ENCODE peak calls at places on chromosomes 7 and 10, in five cellular contexts. C is uterus, F is HFF-Myc, A is GM12878, U is upper lobe of right lung. T is an unnamed sample.

GRCh38 chr10:122237326-122237725 is 33.8 kb upstream of the BTBD16 start:
- DNase-seq in C (no peak), F (no peak), A (no peak), U (peak; percentile 13), T (no peak)

GRCh38 chr7:18693401-18693800 is 197.9 kb downstream of the HDAC9 start:
- DNase-seq in C (peak; percentile 16), F (peak; percentile 75), A (no peak), U (no peak), T (peak; percentile 26)

GRCh38 chr7:147411011-147411614 is 1179.5 kb upstream of the C7orf33 start:
- DNase-seq in C (no peak), F (no peak), A (no peak), U (no peak), T (no peak)

GRCh38 chr7:68744036-68744435 is 854.2 kb upstream of the AUTS2 start:
- DNase-seq in C (no peak), F (no peak), A (no peak), U (no peak), T (no peak)

GRCh38 chr10:125024496-125025234 is 82.7 kb downstream of the ZRANB1 start:
- DNase-seq in C (no peak), F (no peak), A (no peak), U (no peak), T (peak; percentile 58)

GRCh38 chr10:49072166-49072885 is 43.0 kb downstream of the VSTM4 start:
- DNase-seq in C (no peak), F (no peak), A (no peak), U (no peak), T (no peak)

GRCh38 chr7:150934045-150934766 is 43.9 kb downstream of the KCNH2 start:
- DNase-seq in C (no peak), F (no peak), A (no peak), U (no peak), T (no peak)

GRCh38 chr7:142516038-142516501 is 233.2 kb upstream of the PRSS1 start:
- DNase-seq in C (no peak), F (peak; percentile 57), A (peak; percentile 17), U (no peak), T (peak; percentile 28)

GRCh38 chr10:32556996-32557395 is 111.1 kb downstream of the CCDC7 start:
- DNase-seq in C (no peak), F (no peak), A (no peak), U (no peak), T (no peak)

GRCh38 chr7:78095549-78095948 is 297.0 kb downstream of the PHTF2 start:
- DNase-seq in C (no peak), F (no peak), A (no peak), U (no peak), T (no peak)

GRCh38 chr7:123749537-123749857 is 694 bp upstream of the WASL start:
- DNase-seq in C (no peak), F (no peak), A (no peak), U (no peak), T (no peak)

GRCh38 chr10:11691319-11691755 is 50.8 kb upstream of the ECHDC3 start:
- DNase-seq in C (no peak), F (no peak), A (no peak), U (no peak), T (no peak)

GRCh38 chr10:124294811-124295770 is 123.6 kb downstream of the OAT start:
- DNase-seq in C (no peak), F (no peak), A (no peak), U (peak; percentile 45), T (no peak)

GRCh38 chr10:13382759-13383753 is 35.0 kb upstream of the SEPHS1 start:
- DNase-seq in C (no peak), F (no peak), A (no peak), U (peak; percentile 91), T (peak; percentile 10)

GRCh38 chr10:60621018-60621417 is 157.3 kb upstream of the CDK1 start:
- DNase-seq in C (no peak), F (no peak), A (no peak), U (no peak), T (no peak)

GRCh38 chr7:89618269-89618668 is 536.0 kb upstream of the STEAP1 start:
- DNase-seq in C (no peak), F (no peak), A (no peak), U (no peak), T (no peak)

GRCh38 chr10:125007436-125007835 is 65.5 kb downstream of the ZRANB1 start:
- DNase-seq in C (peak; percentile 9), F (no peak), A (no peak), U (no peak), T (no peak)

GRCh38 chr10:44510716-44511115 is 125.8 kb upstream of the CXCL12 start:
- DNase-seq in C (no peak), F (no peak), A (no peak), U (no peak), T (no peak)

GRCh38 chr7:47804767-47805545 is 143.3 kb downstream of the PKD1L1 start:
- DNase-seq in C (no peak), F (no peak), A (no peak), U (no peak), T (no peak)

GRCh38 chr7:70267381-70267780 is 669.1 kb downstream of the AUTS2 start:
- DNase-seq in C (no peak), F (no peak), A (no peak), U (no peak), T (peak; percentile 60)

GRCh38 chr10:99329238-99329890 is at the start of gene CNNM1:
- DNase-seq in C (peak; percentile 22), F (no peak), A (no peak), U (peak; percentile 68), T (peak; percentile 78)

GRCh38 chr7:121411597-121411979 is 15.5 kb upstream of the FAM3C start:
- DNase-seq in C (no peak), F (no peak), A (no peak), U (no peak), T (no peak)

GRCh38 chr10:21523557-21524008 is 1.9 kb downstream of the SKIDA1 start:
- DNase-seq in C (no peak), F (peak; percentile 68), A (no peak), U (no peak), T (peak; percentile 41)

GRCh38 chr10:124149681-124150080 is 56.3 kb upstream of the CHST15 start:
- DNase-seq in C (no peak), F (no peak), A (peak; percentile 33), U (no peak), T (no peak)

GRCh38 chr7:47497367-47498096 is 84.4 kb downstream of the TNS3 start:
- DNase-seq in C (no peak), F (no peak), A (peak; percentile 52), U (no peak), T (peak; percentile 66)

GRCh38 chr7:48337012-48337621 is 165.9 kb downstream of the ABCA13 start:
- DNase-seq in C (no peak), F (peak; percentile 1), A (no peak), U (no peak), T (peak; percentile 38)

GRCh38 chr7:132065193-132065972 is 509.0 kb upstream of the PODXL start:
- DNase-seq in C (peak; percentile 73), F (peak; percentile 85), A (no peak), U (no peak), T (no peak)

GRCh38 chr7:1214516-1214915 is 18.2 kb upstream of the UNCX start:
- DNase-seq in C (no peak), F (no peak), A (no peak), U (no peak), T (no peak)

GRCh38 chr7:50677279-50677996 is 105.3 kb downstream of the GRB10 start:
- DNase-seq in C (no peak), F (no peak), A (no peak), U (no peak), T (no peak)

GRCh38 chr7:95141755-95142154 is 182.6 kb downstream of the PON1 start:
- DNase-seq in C (no peak), F (no peak), A (no peak), U (no peak), T (no peak)

GRCh38 chr7:39293424-39293823 is 272.8 kb upstream of the YAE1 start:
- DNase-seq in C (no peak), F (no peak), A (no peak), U (no peak), T (no peak)

GRCh38 chr10:2508971-2509605 is 558.3 kb upstream of the PFKP start:
- DNase-seq in C (no peak), F (no peak), A (no peak), U (no peak), T (no peak)

GRCh38 chr10:77563638-77564270 is 73.9 kb downstream of the KCNMA1 start:
- DNase-seq in C (no peak), F (no peak), A (no peak), U (no peak), T (no peak)

GRCh38 chr7:46000513-46000912 is 79.4 kb upstream of the IGFBP3 start:
- DNase-seq in C (no peak), F (no peak), A (no peak), U (no peak), T (no peak)

GRCh38 chr7:135994466-135995205 is 17.5 kb upstream of the MTPN start:
- DNase-seq in C (no peak), F (no peak), A (no peak), U (no peak), T (no peak)

GRCh38 chr7:1544178-1544895 is 11.7 kb downstream of the TMEM184A start:
- DNase-seq in C (no peak), F (no peak), A (no peak), U (no peak), T (no peak)

GRCh38 chr10:101145750-101146391 is 14.8 kb downstream of the TLX1 start:
- DNase-seq in C (no peak), F (no peak), A (no peak), U (no peak), T (no peak)

GRCh38 chr10:86706977-86707376 is 38.7 kb downstream of the LDB3 start:
- DNase-seq in C (no peak), F (no peak), A (no peak), U (no peak), T (no peak)

GRCh38 chr10:79488303-79488702 is 24.0 kb upstream of the EIF5AL1 start:
- DNase-seq in C (peak; percentile 86), F (peak; percentile 77), A (no peak), U (no peak), T (no peak)

GRCh38 chr10:133276100-133276434 is 601 bp downstream of the ADAM8 start:
- DNase-seq in C (no peak), F (no peak), A (no peak), U (no peak), T (no peak)
- H3K4me3 ChIP-seq in C (no peak overlapping the region), F (peak overlapping the region; percentile 23), A (peak overlapping the region; percentile 94), U (peak overlapping the region; percentile 45), T (no peak overlapping the region)

GRCh38 chr7:155804897-155805825 is 7.1 kb downstream of the SHH start:
- DNase-seq in C (no peak), F (no peak), A (no peak), U (peak; percentile 89), T (peak; percentile 89)
- H3K4me3 ChIP-seq in C (no peak overlapping the region), F (peak overlapping the region; percentile 30), A (no peak overlapping the region), U (peak overlapping the region; percentile 42), T (no peak overlapping the region)

GRCh38 chr7:11988186-11988585 is 156.2 kb upstream of the THSD7A start:
- DNase-seq in C (no peak), F (no peak), A (no peak), U (no peak), T (no peak)
- H3K4me3 ChIP-seq in C (no peak overlapping the region), F (no peak overlapping the region), A (no peak overlapping the region), U (no peak overlapping the region), T (no peak overlapping the region)

GRCh38 chr10:35963685-35964084 is 321.6 kb upstream of the FZD8 start:
- DNase-seq in C (no peak), F (no peak), A (no peak), U (no peak), T (no peak)
- H3K4me3 ChIP-seq in C (no peak overlapping the region), F (no peak overlapping the region), A (no peak overlapping the region), U (no peak overlapping the region), T (no peak overlapping the region)